ENCODE peak calls at places on chromosomes 4 and X, in seven cellular contexts. E is HepG2, L is SK-N-SH, C is GM12892, S is H1, I is K562, M is GM12878. J is an unnamed sample.

GRCh38 chr4:15754323-15754722 is 23.8 kb upstream of the CD38 start:
- DNase-seq in E (no peak), L (no peak), C (no peak), S (no peak), I (no peak), M (no peak), J (no peak)

GRCh38 chr4:94165256-94165655 is 42.4 kb upstream of the SMARCAD1 start:
- DNase-seq in E (peak), L (no peak), C (no peak), S (peak), I (no peak), M (no peak), J (no peak)

GRCh38 chrX:15915959-15916703 is 61.5 kb upstream of the AP1S2 start:
- DNase-seq in E (no peak), L (no peak), C (no peak), S (no peak), I (no peak), M (no peak), J (no peak)

GRCh38 chr4:94399721-94400120 is 52.0 kb upstream of the PDLIM5 start:
- DNase-seq in E (no peak), L (no peak), C (no peak), S (no peak), I (no peak), M (no peak), J (no peak)

GRCh38 chrX:3638280-3638873 is 75.1 kb downstream of the PRKX start:
- DNase-seq in E (peak), L (peak), C (peak), S (no peak), I (peak), M (peak), J (no peak)

GRCh38 chr4:153333874-153334273 is 10.6 kb upstream of the MND1 start:
- DNase-seq in E (no peak), L (no peak), C (no peak), S (no peak), I (no peak), M (no peak), J (no peak)

GRCh38 chr4:10808591-10808990 is 124.0 kb upstream of the CLNK start:
- DNase-seq in E (no peak), L (no peak), C (no peak), S (no peak), I (no peak), M (no peak), J (no peak)

GRCh38 chrX:129983575-129984131 is 1.2 kb downstream of the BCORL1 start:
- DNase-seq in E (no peak), L (peak), C (no peak), S (no peak), I (peak), M (no peak), J (no peak)

GRCh38 chr4:177367336-177367735 is 57.7 kb downstream of the NEIL3 start:
- DNase-seq in E (peak), L (no peak), C (no peak), S (no peak), I (no peak), M (no peak), J (no peak)

GRCh38 chr4:76943129-76943620 is 6.4 kb upstream of the SEPTIN11 start:
- DNase-seq in E (no peak), L (no peak), C (no peak), S (no peak), I (peak), M (no peak), J (no peak)

GRCh38 chr4:61224573-61224972 is 24.4 kb downstream of the ADGRL3 start:
- DNase-seq in E (no peak), L (no peak), C (no peak), S (no peak), I (no peak), M (no peak), J (no peak)

GRCh38 chr4:4865705-4866123 is 6.2 kb downstream of the MSX1 start:
- DNase-seq in E (no peak), L (peak), C (no peak), S (no peak), I (no peak), M (no peak), J (no peak)

GRCh38 chr4:48375651-48376291 is 34.4 kb downstream of the SLAIN2 start:
- DNase-seq in E (peak), L (no peak), C (no peak), S (no peak), I (no peak), M (no peak), J (no peak)

GRCh38 chr4:212438-213174 is 88.3 kb downstream of the ZNF718 start:
- DNase-seq in E (no peak), L (peak), C (no peak), S (no peak), I (peak), M (no peak), J (no peak)

GRCh38 chr4:108172780-108173598 is 4.3 kb upstream of the LEF1 start:
- DNase-seq in E (peak), L (peak), C (peak), S (no peak), I (peak), M (no peak), J (peak)

GRCh38 chrX:130539721-130540321 is 138.0 kb downstream of the RBMX2 start:
- DNase-seq in E (peak), L (peak), C (no peak), S (no peak), I (peak), M (no peak), J (no peak)

GRCh38 chrX:48938721-48939416 is 18.5 kb downstream of the OTUD5 start:
- DNase-seq in E (no peak), L (no peak), C (no peak), S (no peak), I (no peak), M (peak), J (no peak)

GRCh38 chrX:104318330-104319009 is 63.7 kb upstream of the ESX1 start:
- DNase-seq in E (peak), L (no peak), C (no peak), S (no peak), I (no peak), M (no peak), J (no peak)

GRCh38 chr4:148574502-148574901 is 132.3 kb upstream of the NR3C2 start:
- DNase-seq in E (no peak), L (no peak), C (no peak), S (no peak), I (no peak), M (no peak), J (no peak)

GRCh38 chr4:118587116-118587869 is 97.9 kb upstream of the METTL14 start:
- DNase-seq in E (no peak), L (no peak), C (no peak), S (no peak), I (no peak), M (no peak), J (no peak)

GRCh38 chr4:169059294-169060201 is 49.5 kb upstream of the CBR4 start:
- DNase-seq in E (no peak), L (no peak), C (no peak), S (no peak), I (no peak), M (no peak), J (no peak)

GRCh38 chr4:109183851-109184345 is 118.6 kb downstream of the COL25A1 start:
- DNase-seq in E (no peak), L (no peak), C (no peak), S (no peak), I (no peak), M (no peak), J (no peak)

GRCh38 chrX:105658136-105658535 is 164.2 kb upstream of the NRK start:
- DNase-seq in E (no peak), L (no peak), C (no peak), S (no peak), I (no peak), M (no peak), J (no peak)
- TF ChIP-seq TAF1 in E (no peak), L (no peak), C (no peak), S (no peak), I (no peak), M (no peak), J (no peak)

GRCh38 chr4:101264993-101265815 is 82.1 kb downstream of the PPP3CA start:
- DNase-seq in E (no peak), L (no peak), C (no peak), S (no peak), I (no peak), M (no peak), J (no peak)
- TF ChIP-seq TAF1 in E (no peak), L (no peak), C (no peak), S (no peak), I (no peak), M (no peak), J (no peak)

GRCh38 chrX:39577976-39578962 is 519.5 kb downstream of the BCOR start:
- DNase-seq in E (no peak), L (no peak), C (peak), S (no peak), I (no peak), M (peak), J (peak)
- TF ChIP-seq TAF1 in E (no peak), L (no peak), C (no peak), S (no peak), I (no peak), M (no peak), J (no peak)

DNA sequence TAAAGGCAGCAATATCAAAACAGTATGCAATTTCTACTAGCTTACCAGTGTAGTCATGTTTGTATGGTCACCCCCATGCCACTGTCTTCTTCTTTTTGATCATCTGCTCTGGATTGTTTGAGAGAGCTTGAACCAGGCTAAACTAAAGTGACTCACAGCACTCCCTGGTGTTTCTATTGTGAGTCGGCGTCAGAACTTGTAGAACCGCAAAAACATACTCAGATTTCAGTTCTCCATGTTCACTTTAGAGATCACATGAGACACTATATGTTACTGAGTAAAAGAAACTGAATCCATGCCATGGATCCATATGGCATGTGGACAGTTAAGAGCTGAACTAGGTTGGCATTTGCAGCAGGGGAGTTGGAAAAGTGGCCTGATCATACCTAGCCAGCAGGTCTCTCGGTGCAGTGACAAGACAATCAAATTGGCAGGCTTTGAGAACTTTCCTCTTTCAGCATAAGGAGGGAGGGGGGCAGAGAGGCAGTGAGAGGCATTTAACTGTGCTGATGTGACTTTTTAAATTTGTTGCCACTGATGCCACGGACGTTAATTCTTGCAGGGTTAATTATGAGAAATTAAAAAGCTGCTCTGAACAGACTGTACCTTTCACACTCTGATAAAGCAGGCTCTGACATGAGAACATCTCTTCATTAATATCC is 88.4 kb downstream of the AFF2 start:
- DNase-seq in E (no peak), L (no peak), C (no peak), S (no peak), I (no peak), M (no peak), J (no peak)
- TF ChIP-seq TAF1 in E (no peak), L (no peak), C (no peak), S (no peak), I (no peak), M (no peak), J (no peak)

GRCh38 chr4:149933883-149934282 is 118.2 kb upstream of the IQCM start:
- DNase-seq in E (no peak), L (no peak), C (no peak), S (no peak), I (no peak), M (no peak), J (no peak)
- TF ChIP-seq TAF1 in E (no peak), L (no peak), C (no peak), S (no peak), I (no peak), M (no peak), J (no peak)

GRCh38 chrX:23736030-23736429 is 7.0 kb downstream of the ACOT9 start:
- DNase-seq in E (no peak), L (no peak), C (no peak), S (no peak), I (no peak), M (no peak), J (no peak)

GRCh38 chrX:23729214-23729613 is 13.9 kb downstream of the ACOT9 start:
- DNase-seq in E (no peak), L (no peak), C (no peak), S (no peak), I (no peak), M (no peak), J (no peak)

GRCh38 chrX:23727206-23727605 is 15.9 kb downstream of the ACOT9 start:
- DNase-seq in E (no peak), L (no peak), C (no peak), S (no peak), I (no peak), M (no peak), J (no peak)

GRCh38 chrX:23737413-23737812 is 5.7 kb downstream of the ACOT9 start:
- DNase-seq in E (no peak), L (no peak), C (no peak), S (no peak), I (no peak), M (no peak), J (no peak)

DNA sequence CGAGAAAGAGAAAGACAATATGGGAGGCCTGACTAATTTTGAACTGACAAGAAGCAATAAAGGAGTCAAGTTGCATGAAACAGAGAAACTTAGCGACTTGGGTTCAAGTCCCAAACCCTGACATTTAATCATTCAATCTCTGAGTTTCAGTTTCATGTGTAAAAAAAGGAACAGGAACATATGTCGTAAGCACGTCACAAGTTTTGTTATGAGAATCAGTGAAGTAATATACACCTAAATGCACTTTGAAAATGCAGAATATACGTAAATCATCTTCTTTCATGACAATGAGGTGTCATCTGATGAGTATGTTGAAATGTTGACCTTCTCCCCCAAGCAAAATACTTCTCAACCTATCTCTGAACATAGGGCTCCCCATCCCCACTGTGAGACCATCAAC is 10.4 kb downstream of the ACOT9 start:
- DNase-seq in E (no peak), L (no peak), C (no peak), S (no peak), I (no peak), M (peak), J (no peak)
- TF ChIP-seq TAF1 in E (no peak), L (no peak), C (no peak), S (no peak), I (no peak), M (no peak), J (no peak)

J was measured in GM12891.